ENCODE peak calls at places on chromosomes 13 and 19, in ten cellular contexts. T, Y, E, F, O, K, N, G, C and L are unnamed samples.

GRCh38 chr19:31803819-31804446 is 454.7 kb upstream of the TSHZ3 start:
- DNase-seq in K (no peak), E (no peak), N (no peak), Y (no peak), F (no peak), G (no peak), C (no peak), T (no peak), O (no peak), L (no peak)

GRCh38 chr19:334296-335071 is 10.1 kb downstream of the MIER2 start:
- DNase-seq in F (no peak), Y (no peak), C (no peak), N (no peak), T (no peak), G (no peak), K (no peak), O (no peak), E (no peak), L (no peak)

GRCh38 chr19:390386-391198 is 18.4 kb downstream of the C2CD4C start:
- DNase-seq in F (no peak), K (no peak), O (no peak), G (no peak), E (no peak), Y (no peak), T (no peak), N (no peak), C (no peak), L (no peak)

GRCh38 chr19:31330237-31330636 is 19.0 kb downstream of the TSHZ3 start:
- DNase-seq in C (no peak), Y (no peak), E (no peak), T (no peak), K (no peak), F (no peak), O (no peak), G (no peak), N (no peak), L (no peak)

GRCh38 chr19:47228937-47229673 is 1.9 kb downstream of the BBC3 start:
- DNase-seq in T (peak; percentile 43), C (peak; percentile 58), E (peak; percentile 39), K (no peak), Y (peak; percentile 40), F (no peak), O (no peak), G (no peak), N (no peak), L (no peak)

GRCh38 chr19:801861-802496 is 4.7 kb downstream of the PTBP1 start:
- DNase-seq in E (peak; percentile 66), O (no peak), K (no peak), Y (no peak), F (no peak), T (peak; percentile 69), C (no peak), G (peak; percentile 61), N (no peak), L (no peak)

GRCh38 chr13:50412046-50412617 is 396.9 kb downstream of the KCNRG start:
- DNase-seq in F (no peak), T (no peak), N (no peak), O (no peak), G (no peak), Y (no peak), E (no peak), K (no peak), C (no peak), L (no peak)

GRCh38 chr13:21522130-21522529 is 63.0 kb upstream of the ZDHHC20 start:
- DNase-seq in E (no peak), F (no peak), T (no peak), C (no peak), N (no peak), O (no peak), G (no peak), Y (no peak), K (no peak), L (no peak)

GRCh38 chr19:10836478-10837325 is 690 bp upstream of the TMED1 start:
- DNase-seq in O (peak; percentile 75), Y (no peak), E (peak; percentile 93), C (peak; percentile 89), F (peak; percentile 76), G (no peak), N (peak; percentile 73), T (peak; percentile 90), K (no peak), L (no peak)

GRCh38 chr13:40963927-40964326 is 55.2 kb downstream of the ELF1 start:
- DNase-seq in G (no peak), C (no peak), F (no peak), N (no peak), Y (no peak), T (peak; percentile 53), O (no peak), K (no peak), E (peak; percentile 68), L (no peak)

GRCh38 chr13:100671389-100672182 is 3.0 kb downstream of the TMTC4 start:
- DNase-seq in Y (no peak), F (no peak), K (no peak), T (no peak), N (no peak), C (no peak), O (no peak), G (no peak), E (no peak), L (no peak)

GRCh38 chr13:107518292-107518691 is 697.0 kb downstream of the LIG4 start:
- DNase-seq in C (no peak), K (no peak), E (peak; percentile 2), Y (peak; percentile 7), F (no peak), O (no peak), G (no peak), T (peak; percentile 24), N (no peak), L (no peak)

GRCh38 chr13:40916207-40916998 is 102.7 kb downstream of the ELF1 start:
- DNase-seq in C (no peak), F (no peak), K (no peak), G (no peak), E (peak; percentile 64), T (no peak), N (peak; percentile 20), O (no peak), Y (no peak), L (no peak)

GRCh38 chr13:50518791-50519201 is 324.7 kb downstream of the DLEU7 start:
- DNase-seq in G (no peak), C (peak; percentile 34), F (no peak), N (no peak), T (no peak), E (no peak), K (no peak), O (peak; percentile 31), Y (no peak), L (peak; percentile 47)

DNA sequence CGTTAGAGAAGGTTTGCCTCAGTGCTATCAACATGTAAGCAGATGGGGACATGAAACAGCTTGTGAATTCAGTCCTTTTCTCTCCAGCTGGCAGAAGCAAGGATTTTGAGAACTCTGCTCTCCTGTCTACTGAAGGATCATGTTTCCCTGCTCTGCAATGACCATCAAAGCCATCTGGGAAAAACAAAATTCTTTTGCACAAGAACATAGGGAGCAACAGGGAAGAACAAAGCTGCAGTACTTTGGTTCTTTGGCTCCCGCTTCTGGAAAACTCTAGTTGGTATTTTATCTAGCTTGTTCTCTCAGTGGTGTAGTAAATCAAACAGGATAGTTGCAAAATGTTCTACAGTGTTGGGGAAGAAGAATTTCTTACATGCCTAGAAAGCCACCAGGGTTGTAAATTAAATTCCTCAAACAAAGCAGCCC is 270.4 kb downstream of the ENOX1 start:
- DNase-seq in T (peak; percentile 76), O (peak; percentile 48), K (peak; percentile 87), N (peak; percentile 54), G (peak; percentile 63), E (no peak), F (no peak), Y (no peak), C (no peak), L (peak; percentile 65)
- H3K4me3 ChIP-seq in T (no peak overlapping the region), O (no peak overlapping the region), K (no peak overlapping the region), N (no peak overlapping the region), G (no peak overlapping the region), E (no peak overlapping the region), F (no peak overlapping the region), Y (no peak overlapping the region), C (no peak overlapping the region), L (no peak overlapping the region)

GRCh38 chr19:7830823-7831222 is 805 bp downstream of the EVI5L start:
- DNase-seq in O (no peak), N (no peak), C (no peak), G (no peak), T (no peak), E (no peak), Y (no peak), K (no peak), F (no peak), L (no peak)

GRCh38 chr19:7830272-7830771 is 304 bp downstream of the EVI5L start:
- DNase-seq in Y (no peak), G (no peak), T (no peak), C (peak; percentile 32), N (no peak), E (no peak), F (no peak), K (no peak), O (no peak), L (no peak)

GRCh38 chr19:7832009-7832408 is 2.0 kb downstream of the EVI5L start:
- DNase-seq in T (no peak), G (no peak), C (no peak), Y (no peak), O (no peak), F (no peak), K (no peak), N (no peak), E (no peak), L (no peak)

GRCh38 chr19:7832781-7833180 is 2.8 kb downstream of the EVI5L start:
- DNase-seq in O (no peak), N (no peak), Y (no peak), G (no peak), E (peak; percentile 51), K (no peak), T (peak; percentile 30), C (no peak), F (no peak), L (no peak)

DNA sequence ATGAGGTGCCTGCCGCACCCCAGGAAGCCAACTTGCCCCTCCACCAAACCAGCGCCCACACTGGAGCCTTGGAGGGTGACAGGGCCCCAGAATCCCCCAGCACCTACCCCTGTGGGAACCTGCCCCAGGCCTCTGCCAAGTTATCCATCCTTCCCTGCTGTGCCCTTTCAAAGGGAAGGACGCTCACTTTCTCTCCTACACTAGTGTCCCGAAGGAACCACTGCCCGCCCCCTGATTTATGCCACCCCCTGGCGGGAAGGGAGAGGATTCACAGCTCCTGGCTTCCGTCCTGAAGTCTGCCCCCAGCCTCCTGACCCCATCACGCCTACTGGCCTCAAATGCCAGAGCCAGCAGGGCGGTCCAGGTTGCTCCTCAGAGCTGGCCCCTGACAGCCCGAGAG is 1.4 kb downstream of the EVI5L start:
- DNase-seq in N (no peak), O (no peak), Y (peak; percentile 79), C (no peak), F (no peak), E (peak; percentile 37), T (peak; percentile 44), G (no peak), K (no peak), L (no peak)
- TF ChIP-seq CTCF in N (peak; percentile 30), O (no peak), Y (peak; percentile 50), C (no peak), F (no peak), E (peak; percentile 38), T (peak; percentile 40), G (no peak), K (peak; percentile 48), L (peak; percentile 48)

GRCh38 chr19:19402656-19403372 is 2.7 kb upstream of the GATAD2A start:
- DNase-seq in C (no peak), O (no peak), T (peak; percentile 52), E (peak; percentile 52), G (no peak), N (no peak), Y (no peak), K (no peak), F (no peak), L (no peak)
- H3K4me3 ChIP-seq in C (no peak overlapping the region), O (no peak overlapping the region), T (no peak overlapping the region), E (no peak overlapping the region), G (no peak overlapping the region), N (no peak overlapping the region), Y (no peak overlapping the region), K (no peak overlapping the region), F (no peak overlapping the region), L (no peak overlapping the region)

GRCh38 chr19:40717325-40717879 is 490 bp downstream of the ITPKC start:
- DNase-seq in E (no peak), F (peak; percentile 55), K (no peak), N (no peak), O (peak; percentile 49), T (peak; percentile 39), Y (no peak), C (peak; percentile 49), G (peak; percentile 27), L (no peak)
- TF ChIP-seq CTCF in E (no peak), F (no peak), K (no peak), N (no peak), O (no peak), T (no peak), Y (no peak), C (no peak), G (no peak), L (no peak)